ENCODE peak calls at places on chromosomes 3 and 15, in four cellular contexts. One of them, this sample, is unnamed.

GRCh38 chr3:127773752-127774395 is 48.4 kb downstream of the MGLL start:
- DNase-seq in K562: no peak
- DNase-seq in A549: no peak
- DNase-seq in HepG2: no peak
- DNase-seq in this sample: no peak

GRCh38 chr15:39431371-39431770 is 149.5 kb upstream of the THBS1 start:
- DNase-seq in K562: no peak
- DNase-seq in A549: no peak
- DNase-seq in HepG2: no peak
- DNase-seq in this sample: no peak

GRCh38 chr3:190629088-190629487 is 115.2 kb downstream of the IL1RAP start:
- DNase-seq in K562: no peak
- DNase-seq in A549: no peak
- DNase-seq in HepG2: no peak
- DNase-seq in this sample: no peak

GRCh38 chr15:95948371-95948770 is 382.1 kb upstream of the NR2F2 start:
- DNase-seq in K562: no peak
- DNase-seq in A549: no peak
- DNase-seq in HepG2: no peak
- DNase-seq in this sample: no peak

GRCh38 chr3:123158899-123159390 is 42.8 kb upstream of the SEC22A start:
- DNase-seq in K562: no peak
- DNase-seq in A549: no peak
- DNase-seq in HepG2: no peak
- DNase-seq in this sample: no peak

GRCh38 chr3:106212658-106213222 is 343.9 kb upstream of the CBLB start:
- DNase-seq in K562: no peak
- DNase-seq in A549: no peak
- DNase-seq in HepG2: no peak
- DNase-seq in this sample: no peak

GRCh38 chr15:94692697-94693096 is 461.3 kb downstream of the MCTP2 start:
- DNase-seq in K562: no peak
- DNase-seq in A549: no peak
- DNase-seq in HepG2: no peak
- DNase-seq in this sample: no peak

GRCh38 chr3:120160050-120160449 is 65.8 kb upstream of the GSK3B start:
- DNase-seq in K562: no peak
- DNase-seq in A549: peak; percentile 76
- DNase-seq in HepG2: no peak
- DNase-seq in this sample: no peak

GRCh38 chr3:12518266-12519028 is 26.9 kb downstream of the MKRN2OS start:
- DNase-seq in K562: no peak
- DNase-seq in A549: no peak
- DNase-seq in HepG2: no peak
- DNase-seq in this sample: no peak

GRCh38 chr3:42262525-42262924 is 3.5 kb downstream of the CCK start:
- DNase-seq in K562: no peak
- DNase-seq in A549: peak; percentile 26
- DNase-seq in HepG2: no peak
- DNase-seq in this sample: no peak

GRCh38 chr3:106860182-106860581 is 517.1 kb upstream of the CCDC54 start:
- DNase-seq in K562: no peak
- DNase-seq in A549: no peak
- DNase-seq in HepG2: no peak
- DNase-seq in this sample: no peak

GRCh38 chr15:91133511-91133910 is 33.5 kb downstream of the SV2B start:
- DNase-seq in K562: no peak
- DNase-seq in A549: no peak
- DNase-seq in HepG2: no peak
- DNase-seq in this sample: no peak

GRCh38 chr3:143737065-143737464 is 111.2 kb downstream of the SLC9A9 start:
- DNase-seq in K562: no peak
- DNase-seq in A549: no peak
- DNase-seq in HepG2: no peak
- DNase-seq in this sample: no peak

GRCh38 chr3:9226326-9226725 is 23.1 kb downstream of the SRGAP3 start:
- DNase-seq in K562: no peak
- DNase-seq in A549: no peak
- DNase-seq in HepG2: no peak
- DNase-seq in this sample: no peak

GRCh38 chr15:41512078-41512394 is 1.6 kb downstream of the LTK start:
- DNase-seq in K562: no peak
- DNase-seq in A549: no peak
- DNase-seq in HepG2: no peak
- DNase-seq in this sample: no peak

GRCh38 chr3:58065700-58066167 is 57.5 kb downstream of the FLNB start:
- DNase-seq in K562: no peak
- DNase-seq in A549: no peak
- DNase-seq in HepG2: peak; percentile 84
- DNase-seq in this sample: no peak

GRCh38 chr3:39177708-39178332 is 14.6 kb downstream of the XIRP1 start:
- DNase-seq in K562: peak; percentile 86
- DNase-seq in A549: peak; percentile 87
- DNase-seq in HepG2: peak; percentile 63
- DNase-seq in this sample: peak; percentile 43

GRCh38 chr3:143070977-143071551 is 48.5 kb upstream of the CHST2 start:
- DNase-seq in K562: no peak
- DNase-seq in A549: peak; percentile 48
- DNase-seq in HepG2: peak; percentile 24
- DNase-seq in this sample: no peak

GRCh38 chr3:41362638-41363559 is 163.6 kb downstream of the CTNNB1 start:
- DNase-seq in K562: no peak
- DNase-seq in A549: no peak
- DNase-seq in HepG2: peak; percentile 18
- DNase-seq in this sample: no peak

GRCh38 chr15:69300129-69300588 is 1.4 kb downstream of the PAQR5 start:
- DNase-seq in K562: no peak
- DNase-seq in A549: peak; percentile 46
- DNase-seq in HepG2: no peak
- DNase-seq in this sample: no peak

GRCh38 chr3:135238201-135238600 is 443.1 kb downstream of the EPHB1 start:
- DNase-seq in K562: no peak
- DNase-seq in A549: no peak
- DNase-seq in HepG2: no peak
- DNase-seq in this sample: no peak

GRCh38 chr15:83092309-83092976 is 15.0 kb upstream of the TM6SF1 start:
- DNase-seq in K562: peak; percentile 52
- DNase-seq in A549: no peak
- DNase-seq in HepG2: no peak
- DNase-seq in this sample: no peak

GRCh38 chr15:57743424-57743823 is 36.9 kb downstream of the POLR2M start:
- DNase-seq in K562: no peak
- DNase-seq in A549: peak; percentile 27
- DNase-seq in HepG2: peak; percentile 4
- DNase-seq in this sample: no peak

GRCh38 chr3:166223120-166223519 is 385.9 kb upstream of the BCHE start:
- DNase-seq in K562: peak; percentile 36
- DNase-seq in A549: no peak
- DNase-seq in HepG2: no peak
- DNase-seq in this sample: no peak

GRCh38 chr3:112531358-112531781 is 30.4 kb downstream of the ATG3 start:
- DNase-seq in K562: peak; percentile 17
- DNase-seq in A549: peak; percentile 38
- DNase-seq in HepG2: peak; percentile 3
- DNase-seq in this sample: no peak

GRCh38 chr3:98213276-98213675 is 46.8 kb downstream of the OR5H15 start:
- DNase-seq in K562: no peak
- DNase-seq in A549: no peak
- DNase-seq in HepG2: no peak
- DNase-seq in this sample: no peak

GRCh38 chr3:138914870-138915502 is 32.0 kb downstream of the FOXL2 start:
- DNase-seq in K562: peak; percentile 67
- DNase-seq in A549: peak; percentile 50
- DNase-seq in HepG2: peak; percentile 87
- DNase-seq in this sample: no peak

GRCh38 chr3:49255112-49255511 is 21.9 kb downstream of the C3orf62 start:
- DNase-seq in K562: no peak
- DNase-seq in A549: no peak
- DNase-seq in HepG2: no peak
- DNase-seq in this sample: no peak

GRCh38 chr3:34206996-34207395 is 408.6 kb downstream of the PDCD6IP start:
- DNase-seq in K562: no peak
- DNase-seq in A549: peak; percentile 5
- DNase-seq in HepG2: no peak
- DNase-seq in this sample: no peak

GRCh38 chr3:144275005-144275404 is 303.4 kb downstream of the DIPK2A start:
- DNase-seq in K562: no peak
- DNase-seq in A549: no peak
- DNase-seq in HepG2: no peak
- DNase-seq in this sample: no peak

GRCh38 chr15:78156653-78157052 is 7.5 kb downstream of the IDH3A start:
- DNase-seq in K562: no peak
- DNase-seq in A549: no peak
- DNase-seq in HepG2: no peak
- DNase-seq in this sample: no peak

GRCh38 chr3:122660575-122660974 is 20.1 kb upstream of the PARP14 start:
- DNase-seq in K562: no peak
- DNase-seq in A549: peak; percentile 16
- DNase-seq in HepG2: peak; percentile 23
- DNase-seq in this sample: no peak

GRCh38 chr3:182583545-182583944 is 209.8 kb upstream of the ATP11B start:
- DNase-seq in K562: no peak
- DNase-seq in A549: no peak
- DNase-seq in HepG2: no peak
- DNase-seq in this sample: no peak

GRCh38 chr15:73822998-73823397 is 50.4 kb upstream of the TBC1D21 start:
- DNase-seq in K562: no peak
- DNase-seq in A549: no peak
- DNase-seq in HepG2: no peak
- DNase-seq in this sample: no peak

GRCh38 chr15:95024388-95024787 is 793.0 kb downstream of the MCTP2 start:
- DNase-seq in K562: no peak
- DNase-seq in A549: peak; percentile 36
- DNase-seq in HepG2: no peak
- DNase-seq in this sample: no peak

GRCh38 chr15:23035964-23036566 is 3.3 kb downstream of the TUBGCP5 start:
- DNase-seq in K562: peak; percentile 68
- DNase-seq in A549: peak; percentile 79
- DNase-seq in HepG2: peak; percentile 62
- DNase-seq in this sample: no peak

GRCh38 chr3:115680802-115681345 is 57.6 kb downstream of the GAP43 start:
- DNase-seq in K562: no peak
- DNase-seq in A549: no peak
- DNase-seq in HepG2: no peak
- DNase-seq in this sample: no peak
- TF ChIP-seq CHD4 in K562: no peak
- TF ChIP-seq CHD4 in A549: no peak
- TF ChIP-seq CHD4 in HepG2: no peak
- TF ChIP-seq CHD4 in this sample: no peak

GRCh38 chr15:61521961-61522360 is 292.9 kb upstream of the RORA start:
- DNase-seq in K562: no peak
- DNase-seq in A549: no peak
- DNase-seq in HepG2: no peak
- DNase-seq in this sample: no peak
- H3K4me1 ChIP-seq in K562: no peaks in the 10 kb centered on the region
- H3K4me1 ChIP-seq in A549: no peaks in the 10 kb centered on the region
- H3K4me1 ChIP-seq in HepG2: no peaks in the 10 kb centered on the region
- H3K4me1 ChIP-seq in this sample: no peaks in the 10 kb centered on the region

DNA sequence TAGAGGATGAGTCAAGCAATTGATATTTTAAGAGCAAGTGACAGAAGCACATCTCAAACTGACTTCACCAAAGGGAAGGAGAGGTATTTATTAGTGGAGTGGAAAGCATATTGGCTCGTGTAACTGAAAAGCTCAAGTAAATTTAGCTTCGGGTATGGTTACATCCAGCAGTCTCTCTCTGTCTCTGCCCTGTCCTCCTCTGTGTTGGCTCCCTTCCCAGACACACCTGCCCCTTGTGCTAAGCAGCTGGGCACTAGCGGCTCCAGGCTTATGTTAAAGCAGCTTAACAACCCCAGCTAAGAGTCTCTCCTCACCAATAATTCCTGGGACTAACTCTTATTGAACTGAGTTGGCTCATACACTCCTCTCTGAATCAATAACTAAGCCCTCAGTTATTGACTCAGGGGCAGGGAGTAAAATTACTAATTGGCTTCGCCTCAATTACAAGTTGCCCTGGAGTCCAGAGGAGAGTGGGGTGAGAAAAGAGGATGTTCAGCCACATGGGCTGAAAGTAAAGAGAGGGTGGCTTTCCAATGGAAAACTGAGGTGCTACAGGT is 12.7 kb upstream of the SH3BP5 start:
- DNase-seq in K562: no peak
- DNase-seq in A549: no peak
- DNase-seq in HepG2: no peak
- DNase-seq in this sample: no peak
- TF ChIP-seq CHD4 in K562: no peak
- TF ChIP-seq CHD4 in A549: no peak
- TF ChIP-seq CHD4 in HepG2: no peak
- TF ChIP-seq CHD4 in this sample: no peak

GRCh38 chr3:50337175-50337861 is 3.3 kb downstream of the RASSF1 start:
- DNase-seq in K562: peak; percentile 92
- DNase-seq in A549: peak; percentile 98
- DNase-seq in HepG2: peak; percentile 98
- DNase-seq in this sample: peak; percentile 96
- H3K4me1 ChIP-seq in K562: peaks cover 27% of the 10 kb centered on the region
- H3K4me1 ChIP-seq in A549: peaks cover 29% of the 10 kb centered on the region
- H3K4me1 ChIP-seq in HepG2: peaks cover 58% of the 10 kb centered on the region
- H3K4me1 ChIP-seq in this sample: peaks cover 10% of the 10 kb centered on the region

GRCh38 chr3:11283126-11283478 is 10.9 kb downstream of the ATG7 start:
- DNase-seq in K562: no peak
- DNase-seq in A549: no peak
- DNase-seq in HepG2: no peak
- DNase-seq in this sample: no peak

GRCh38 chr3:11276901-11277300 is 4.7 kb downstream of the ATG7 start:
- DNase-seq in K562: no peak
- DNase-seq in A549: no peak
- DNase-seq in HepG2: no peak
- DNase-seq in this sample: no peak

GRCh38 chr3:11288021-11288491 is 15.9 kb downstream of the ATG7 start:
- DNase-seq in K562: no peak
- DNase-seq in A549: no peak
- DNase-seq in HepG2: no peak
- DNase-seq in this sample: no peak

GRCh38 chr3:11285471-11285870 is 13.3 kb downstream of the ATG7 start:
- DNase-seq in K562: no peak
- DNase-seq in A549: no peak
- DNase-seq in HepG2: no peak
- DNase-seq in this sample: no peak

GRCh38 chr3:11282250-11283125 is 10.3 kb downstream of the ATG7 start:
- DNase-seq in K562: no peak
- DNase-seq in A549: no peak
- DNase-seq in HepG2: no peak
- DNase-seq in this sample: no peak
- TF ChIP-seq CHD4 in K562: no peak
- TF ChIP-seq CHD4 in A549: no peak
- TF ChIP-seq CHD4 in HepG2: no peak
- TF ChIP-seq CHD4 in this sample: no peak

GRCh38 chr15:89283201-89283600 is 39.4 kb downstream of the FANCI start:
- DNase-seq in K562: no peak
- DNase-seq in A549: no peak
- DNase-seq in HepG2: no peak
- DNase-seq in this sample: no peak
- H3K4me1 ChIP-seq in K562: no peaks in the 10 kb centered on the region
- H3K4me1 ChIP-seq in A549: no peaks in the 10 kb centered on the region
- H3K4me1 ChIP-seq in HepG2: no peaks in the 10 kb centered on the region
- H3K4me1 ChIP-seq in this sample: no peaks in the 10 kb centered on the region

GRCh38 chr3:151871639-151872468 is 1.6 kb upstream of the SUCNR1 start:
- DNase-seq in K562: peak; percentile 13
- DNase-seq in A549: no peak
- DNase-seq in HepG2: no peak
- DNase-seq in this sample: peak; percentile 60
- TF ChIP-seq CHD4 in K562: no peak
- TF ChIP-seq CHD4 in A549: no peak
- TF ChIP-seq CHD4 in HepG2: no peak
- TF ChIP-seq CHD4 in this sample: no peak